ENCODE peak calls at places on chromosomes 11 and 22, in eight cellular contexts. U, J, M, Z, C, F, P and L are unnamed samples.

GRCh38 chr11:123798513-123799252 is 7.5 kb downstream of the OR6M1 start:
- DNase-seq in U (no peak), M (no peak), C (no peak), J (no peak), F (no peak), Z (no peak), P (no peak), L (no peak)

GRCh38 chr11:115275045-115275444 is 229.2 kb downstream of the CADM1 start:
- DNase-seq in P (no peak), J (no peak), Z (no peak), M (no peak), U (no peak), F (no peak), C (no peak), L (no peak)

GRCh38 chr11:117096140-117096972 is 1.9 kb downstream of the SIK3 start:
- DNase-seq in M (no peak), C (no peak), F (no peak), U (peak), P (peak), Z (no peak), J (peak), L (no peak)

GRCh38 chr22:39290724-39291161 is 28.7 kb downstream of the RPL3 start:
- DNase-seq in M (no peak), Z (no peak), F (no peak), U (no peak), J (no peak), P (peak), C (no peak), L (peak)

GRCh38 chr22:36234211-36234610 is 5.1 kb downstream of the APOL2 start:
- DNase-seq in J (no peak), P (no peak), M (no peak), C (no peak), Z (no peak), U (no peak), F (no peak), L (no peak)

GRCh38 chr11:27950339-27950738 is 157.6 kb downstream of the KIF18A start:
- DNase-seq in Z (no peak), P (no peak), M (no peak), C (no peak), F (no peak), U (no peak), J (no peak), L (no peak)

GRCh38 chr11:94773842-94774241 is 5.7 kb downstream of the AMOTL1 start:
- DNase-seq in P (no peak), J (no peak), Z (no peak), U (no peak), F (no peak), M (no peak), C (no peak), L (no peak)

GRCh38 chr11:26820739-26821138 is 98.9 kb upstream of the SLC5A12 start:
- DNase-seq in J (no peak), P (peak), Z (no peak), F (no peak), M (no peak), U (no peak), C (no peak), L (peak)

GRCh38 chr11:65225284-65226102 is 36.3 kb upstream of the POLA2 start:
- DNase-seq in P (peak), U (peak), J (peak), C (no peak), F (peak), Z (no peak), M (peak), L (peak)

GRCh38 chr11:100932474-100933100 is 197.0 kb downstream of the PGR start:
- DNase-seq in J (peak), U (no peak), P (peak), C (peak), F (no peak), M (no peak), Z (no peak), L (peak)

GRCh38 chr11:12126352-12127019 is 16.1 kb downstream of the MICAL2 start:
- DNase-seq in Z (no peak), C (no peak), M (peak), F (no peak), U (no peak), J (no peak), P (peak), L (peak)